ENCODE peak calls at places on chromosomes 1 and 21, in eight cellular contexts. R is pancreas, E is progenitor cell of endocrine pancreas, W is endodermal cell, H is IMR-90, M is ovary, J is endothelial cell, B is cardiac fibroblast. G is an unnamed sample.

GRCh38 chr1:184483101-184483813 is 96.4 kb downstream of the C1orf21 start:
- DNase-seq in B (peak; percentile 61), E (no peak), R (peak; percentile 26), W (no peak), H (peak; percentile 83), J (no peak), M (no peak), G (no peak)

GRCh38 chr1:185074307-185074706 is 28.9 kb downstream of the RNF2 start:
- DNase-seq in B (no peak), J (no peak), R (no peak), M (no peak), E (no peak), W (no peak), H (peak; percentile 49), G (no peak)

GRCh38 chr1:157193219-157193618 is 55.0 kb upstream of the ETV3 start:
- DNase-seq in B (no peak), R (no peak), H (no peak), M (no peak), E (no peak), W (peak; percentile 60), J (no peak), G (no peak)

GRCh38 chr21:32336711-32337110 is 38.1 kb downstream of the MRAP start:
- DNase-seq in E (no peak), R (no peak), M (no peak), W (peak; percentile 32), B (peak; percentile 10), J (no peak), H (peak; percentile 56), G (no peak)

GRCh38 chr1:113255038-113255727 is 135.1 kb upstream of the MAGI3 start:
- DNase-seq in M (no peak), W (no peak), B (no peak), J (no peak), E (no peak), H (no peak), R (no peak), G (no peak)

GRCh38 chr1:153678519-153679336 is at the start of gene NPR1:
- DNase-seq in R (peak; percentile 44), H (no peak), M (peak; percentile 80), E (no peak), B (peak; percentile 76), W (peak; percentile 83), J (peak; percentile 49), G (no peak)

GRCh38 chr1:196372896-196373536 is 235.2 kb downstream of the KCNT2 start:
- DNase-seq in B (peak; percentile 50), R (no peak), W (no peak), M (no peak), H (peak; percentile 47), J (no peak), E (no peak), G (no peak)

GRCh38 chr1:154206212-154206611 is at the start of gene CFAP141:
- DNase-seq in J (no peak), H (peak; percentile 21), B (peak; percentile 26), W (no peak), E (no peak), R (no peak), M (no peak), G (no peak)

GRCh38 chr1:228727682-228728171 is 7.6 kb upstream of the RHOU start:
- DNase-seq in W (no peak), B (peak; percentile 71), E (no peak), J (no peak), M (no peak), R (no peak), H (no peak), G (no peak)

GRCh38 chr1:243325305-243325890 is 69.6 kb downstream of the SDCCAG8 start:
- DNase-seq in E (no peak), B (peak; percentile 77), R (no peak), M (no peak), H (peak; percentile 82), W (no peak), J (peak; percentile 29), G (peak; percentile 16)

GRCh38 chr1:152052606-152053005 is 15.8 kb upstream of the S100A11 start:
- DNase-seq in W (peak; percentile 95), H (peak; percentile 71), B (peak; percentile 83), J (peak; percentile 86), M (peak; percentile 84), E (peak; percentile 80), R (peak; percentile 85), G (no peak)

GRCh38 chr1:226635456-226635941 is 86.9 kb downstream of the STUM start:
- DNase-seq in E (no peak), M (no peak), R (peak; percentile 13), W (peak; percentile 43), H (no peak), B (no peak), J (no peak), G (no peak)

GRCh38 chr1:186617860-186618780 is 62.1 kb downstream of the PTGS2 start:
- DNase-seq in H (no peak), W (no peak), J (no peak), E (no peak), R (no peak), B (peak; percentile 73), M (no peak), G (peak; percentile 29)

GRCh38 chr1:61960999-61961398 is 218.7 kb downstream of the PATJ start:
- DNase-seq in R (no peak), H (no peak), M (no peak), E (no peak), B (no peak), J (no peak), W (no peak), G (no peak)

DNA sequence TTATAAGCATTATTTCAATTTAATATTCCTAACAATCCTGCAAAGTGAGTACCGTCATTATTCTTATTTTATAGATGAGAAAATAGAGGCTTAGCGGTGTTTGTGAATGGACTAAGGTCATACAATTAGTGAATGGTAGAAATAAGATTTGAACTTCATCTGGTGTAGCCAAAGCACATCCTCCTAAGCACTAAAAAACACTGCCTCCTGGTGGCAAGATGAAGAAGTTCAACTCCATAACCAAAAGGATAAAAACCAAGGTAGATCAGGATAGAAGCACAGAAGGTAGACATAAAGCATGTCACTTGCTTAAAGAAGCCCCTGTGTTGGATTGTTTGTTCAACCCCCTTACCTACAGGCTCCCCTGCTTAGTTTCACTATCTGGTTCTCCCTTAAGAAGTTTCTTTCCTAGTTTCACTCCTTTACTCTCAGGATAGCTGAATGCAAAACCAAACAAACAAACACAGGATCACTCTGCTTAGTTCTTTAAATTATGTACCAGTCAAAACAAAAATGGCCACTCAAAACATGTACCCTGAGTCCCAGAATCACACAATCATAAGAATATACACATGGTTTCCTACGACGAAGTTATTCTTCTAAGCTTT is 12.7 kb upstream of the AIM2 start:
- DNase-seq in W (no peak), R (no peak), B (no peak), E (no peak), J (no peak), M (no peak), H (no peak), G (no peak)
- TF ChIP-seq CTCF in W (peak; percentile 87), R (peak; percentile 39), B (peak; percentile 42), E (peak; percentile 66), J (peak; percentile 83), M (no peak), H (peak; percentile 21), G (peak; percentile 24)

DNA sequence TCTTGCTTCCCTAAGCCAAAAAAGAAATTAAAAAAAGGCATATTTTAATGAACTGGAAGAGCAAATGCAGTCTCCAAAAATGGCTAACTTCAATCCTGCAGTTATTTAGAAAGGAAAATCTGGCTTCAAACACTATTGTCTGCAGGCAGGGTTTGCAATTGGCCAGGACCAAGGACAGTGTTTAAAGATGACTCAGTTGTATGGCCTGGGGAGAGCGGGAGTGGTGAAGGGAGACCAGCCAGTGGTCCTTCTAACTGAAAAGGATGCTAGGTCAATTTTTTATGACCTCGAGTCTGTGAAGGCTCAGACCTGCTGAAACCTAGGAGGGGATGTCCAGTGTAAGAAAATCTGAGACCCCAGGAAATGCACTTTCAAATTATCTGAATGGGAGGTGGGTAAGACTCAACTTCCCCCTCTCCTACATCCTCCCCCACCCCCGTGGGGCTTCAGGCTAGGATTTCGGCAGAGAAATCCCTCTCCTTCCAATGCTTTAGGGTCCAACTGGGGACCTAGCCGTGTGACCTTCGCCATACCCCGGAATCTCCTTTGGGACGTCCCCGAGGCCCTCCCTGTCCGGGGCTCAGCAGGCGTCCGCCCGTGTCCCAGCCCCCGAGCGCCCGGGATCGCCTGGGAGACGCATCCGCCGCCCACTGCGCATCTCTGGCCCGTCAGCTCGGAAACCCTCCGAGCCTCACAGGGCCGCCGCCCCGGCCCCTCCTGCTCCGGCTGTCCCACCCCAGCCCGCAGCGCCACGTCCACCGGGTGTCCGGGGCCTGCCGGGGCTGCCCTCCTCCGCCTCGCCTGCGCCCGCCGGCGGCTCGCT is 587 bp upstream of the RIMKLA start:
- DNase-seq in H (peak; percentile 24), R (peak; percentile 18), B (peak; percentile 17), M (no peak), W (peak; percentile 77), J (peak; percentile 23), E (no peak), G (no peak)
- TF ChIP-seq CTCF in H (no peak), R (no peak), B (no peak), M (no peak), W (no peak), J (no peak), E (no peak), G (no peak)

DNA sequence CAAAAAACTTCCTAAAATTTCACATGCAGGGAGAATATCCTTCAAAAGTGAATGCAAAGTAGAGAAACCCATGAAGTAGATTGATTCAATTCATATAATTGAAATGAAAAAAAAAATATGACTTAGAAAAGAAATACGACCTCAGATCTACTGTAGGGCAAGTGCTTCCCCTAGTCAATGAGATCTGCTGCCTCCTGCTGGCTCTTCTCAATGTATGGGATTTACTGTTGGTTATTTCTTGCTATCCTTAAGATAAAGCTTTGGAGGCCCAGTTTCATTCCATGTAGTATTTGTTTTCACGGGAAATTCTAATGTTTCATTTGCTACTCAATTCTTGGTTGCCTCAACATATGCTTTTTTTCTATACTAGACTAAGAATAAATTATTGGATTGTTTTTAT is 46.2 kb downstream of the ZNF648 start:
- DNase-seq in W (no peak), H (no peak), J (no peak), B (no peak), M (no peak), R (no peak), E (no peak), G (no peak)
- TF ChIP-seq CTCF in W (peak; percentile 70), H (no peak), J (no peak), B (no peak), M (no peak), R (no peak), E (no peak), G (no peak)

GRCh38 chr1:82455342-82455741 is 654.6 kb downstream of the ADGRL2 start:
- DNase-seq in B (no peak), R (no peak), M (no peak), J (no peak), E (no peak), W (no peak), H (no peak), G (no peak)
- TF ChIP-seq CTCF in B (no peak), R (no peak), M (no peak), J (no peak), E (no peak), W (no peak), H (no peak), G (no peak)